ENCODE peak calls at places on chromosomes 11 and 22, in four cellular contexts. Z is AG09309, B is fibroblast of lung, Y is mucosa of descending colon. P is an unnamed sample.

GRCh38 chr11:79078999-79079398 is 361.8 kb downstream of the TENM4 start:
- DNase-seq in B (no peak), Z (no peak), Y (no peak), P (no peak)

GRCh38 chr22:42912049-42912448 is 55.0 kb upstream of the ARFGAP3 start:
- DNase-seq in B (no peak), Y (no peak), Z (no peak), P (no peak)

GRCh38 chr22:43331698-43332097 is 11.5 kb downstream of the SCUBE1 start:
- DNase-seq in Z (no peak), Y (no peak), B (no peak), P (no peak)

GRCh38 chr11:34915136-34916013 is 804 bp downstream of the APIP start:
- DNase-seq in Z (no peak), Y (no peak), B (peak; percentile 45), P (no peak)

GRCh38 chr22:42814215-42814614 is 42.9 kb downstream of the ARFGAP3 start:
- DNase-seq in Z (no peak), B (no peak), Y (no peak), P (no peak)

GRCh38 chr22:22037740-22038139 is 55.2 kb upstream of the TOP3B start:
- DNase-seq in Y (no peak), B (peak; percentile 59), Z (no peak), P (no peak)

GRCh38 chr11:96622026-96622634 is 232.3 kb downstream of the JRKL start:
- DNase-seq in Z (no peak), B (no peak), Y (no peak), P (no peak)

GRCh38 chr11:108199446-108200321 is 22.8 kb downstream of the NPAT start:
- DNase-seq in B (peak; percentile 44), Y (no peak), Z (peak; percentile 16), P (no peak)

GRCh38 chr11:63908631-63909491 is 8.1 kb downstream of the RCOR2 start:
- DNase-seq in B (no peak), Z (no peak), Y (no peak), P (no peak)

GRCh38 chr11:86688398-86689179 is 16.2 kb upstream of the ME3 start:
- DNase-seq in Y (no peak), Z (peak; percentile 49), B (peak; percentile 72), P (no peak)

GRCh38 chr11:109527496-109527895 is 105.5 kb downstream of the C11orf87 start:
- DNase-seq in B (no peak), Y (no peak), Z (peak; percentile 7), P (no peak)

GRCh38 chr11:125241104-125241503 is 76.6 kb downstream of the PKNOX2 start:
- DNase-seq in Z (no peak), B (no peak), Y (no peak), P (no peak)

GRCh38 chr22:23622634-23623033 is 9.5 kb downstream of the DRICH1 start:
- DNase-seq in B (no peak), Y (no peak), Z (no peak), P (no peak)

GRCh38 chr22:40265783-40266182 is 80.5 kb upstream of the ADSL start:
- DNase-seq in Z (no peak), Y (no peak), B (no peak), P (no peak)

GRCh38 chr11:65109231-65110198 is 2.2 kb upstream of the TM7SF2 start:
- DNase-seq in B (no peak), Z (no peak), Y (peak; percentile 65), P (no peak)

GRCh38 chr11:92830382-92831148 is 138.9 kb upstream of the MTNR1B start:
- DNase-seq in Z (no peak), B (no peak), Y (no peak), P (peak; percentile 70)

GRCh38 chr11:61919113-61919840 is 1.9 kb upstream of the RAB3IL1 start:
- DNase-seq in Z (no peak), Y (peak; percentile 36), B (no peak), P (no peak)

GRCh38 chr22:46911341-46911740 is 148.9 kb downstream of the TBC1D22A start:
- DNase-seq in Z (no peak), Y (no peak), B (no peak), P (no peak)

DNA sequence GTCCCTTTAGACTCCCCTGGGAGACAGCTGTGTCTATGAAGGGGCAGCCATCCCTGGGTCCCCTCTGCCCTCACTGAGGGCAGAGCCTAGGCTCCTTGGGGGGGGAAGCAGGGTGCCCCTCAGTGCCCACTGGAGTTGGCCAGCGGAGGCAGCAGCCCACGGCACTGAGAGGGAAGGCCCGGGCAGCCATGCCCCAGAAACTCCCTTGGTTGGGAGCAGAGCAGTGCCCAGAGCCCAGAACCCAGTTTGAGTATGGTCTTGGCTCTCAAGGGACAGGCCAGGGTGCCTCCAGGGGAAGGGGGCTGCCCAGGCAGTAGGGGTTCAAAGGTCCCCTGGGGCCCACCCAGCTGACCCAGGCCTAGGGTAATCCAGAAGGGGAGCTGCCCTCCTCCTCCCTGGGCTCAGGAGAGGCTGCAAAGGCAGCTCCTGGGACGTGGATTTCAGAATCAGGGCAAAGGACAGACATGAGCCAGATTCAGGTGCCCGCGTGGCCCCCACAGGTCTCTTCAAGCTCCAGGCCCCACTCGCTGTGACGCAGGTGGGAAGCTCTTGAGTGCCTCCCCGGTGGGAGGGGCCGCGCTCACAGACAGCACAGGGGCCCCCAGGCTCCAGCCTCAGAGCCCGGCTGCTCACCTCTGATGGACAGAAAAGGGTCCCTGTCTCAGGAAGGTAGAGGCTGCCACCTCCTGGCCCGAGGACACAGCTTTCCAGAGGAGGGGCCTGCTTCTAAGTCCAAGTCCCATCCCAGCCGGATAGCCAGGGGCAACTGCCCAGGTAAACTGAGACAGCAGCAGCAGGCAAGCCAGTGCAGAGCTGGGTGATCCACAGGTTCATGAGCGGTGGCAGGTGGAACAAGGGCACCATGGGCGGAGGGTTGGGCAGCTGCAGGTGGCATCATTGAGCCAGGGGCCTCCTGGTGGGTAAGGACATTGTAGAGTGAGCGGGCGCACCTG is 2.6 kb downstream of the C11orf21 start:
- DNase-seq in B (no peak), Z (no peak), Y (peak; percentile 52), P (peak; percentile 35)
- TF ChIP-seq CTCF in B (no peak), Z (peak; percentile 24), Y (no peak), P (no peak)

GRCh38 chr22:49299821-49300231 is 527.8 kb downstream of the BRD1 start:
- DNase-seq in Z (no peak), B (no peak), Y (no peak), P (no peak)
- TF ChIP-seq CTCF in Z (no peak), B (no peak), Y (no peak), P (no peak)

GRCh38 chr11:113249491-113249763 is 65.0 kb upstream of the TTC12 start:
- DNase-seq in Y (no peak), Z (no peak), B (peak; percentile 6), P (no peak)
- TF ChIP-seq CTCF in Y (no peak), Z (peak; percentile 22), B (peak; percentile 32), P (peak; percentile 25)

GRCh38 chr11:22666700-22667439 is 459 bp downstream of the GAS2 start:
- DNase-seq in Y (peak; percentile 49), B (peak; percentile 17), Z (no peak), P (peak; percentile 72)
- TF ChIP-seq CTCF in Y (no peak), B (no peak), Z (no peak), P (peak; percentile 31)

GRCh38 chr11:76208438-76208828 is 2.1 kb upstream of the WNT11 start:
- DNase-seq in Y (no peak), Z (no peak), B (no peak), P (peak; percentile 40)
- TF ChIP-seq CTCF in Y (no peak), Z (no peak), B (no peak), P (no peak)

GRCh38 chr22:36144886-36145541 is 15.5 kb downstream of the APOL3 start:
- DNase-seq in B (peak; percentile 83), Y (no peak), Z (peak; percentile 32), P (peak; percentile 62)
- TF ChIP-seq CTCF in B (peak; percentile 86), Y (peak; percentile 15), Z (peak; percentile 83), P (peak; percentile 50)